ENCODE peak calls at places on chromosomes 3 and 15, in five cellular contexts. U, L, F, J and I are unnamed samples.

GRCh38 chr3:56976666-56977560 is 83.6 kb upstream of the SPATA12 start:
- DNase-seq in L (no peak), J (peak; percentile 71), F (no peak), U (peak; percentile 82), I (no peak)

GRCh38 chr3:159948423-159949140 is 40.1 kb upstream of the IL12A start:
- DNase-seq in F (peak; percentile 33), J (peak; percentile 60), U (no peak), L (no peak), I (no peak)

GRCh38 chr3:105538483-105538882 is 171.8 kb downstream of the ALCAM start:
- DNase-seq in J (no peak), L (no peak), U (no peak), F (peak; percentile 82), I (no peak)

GRCh38 chr15:65639509-65639908 is 17.8 kb downstream of the SLC24A1 start:
- DNase-seq in J (no peak), L (no peak), U (no peak), F (no peak), I (no peak)

GRCh38 chr3:45140392-45140791 is 5.8 kb downstream of the CDCP1 start:
- DNase-seq in F (peak; percentile 86), L (no peak), U (no peak), J (peak; percentile 93), I (no peak)

GRCh38 chr15:41894791-41895463 is 1.1 kb upstream of the SPTBN5 start:
- DNase-seq in U (peak; percentile 97), F (peak; percentile 82), J (peak; percentile 94), L (peak; percentile 44), I (no peak)

GRCh38 chr3:10189557-10190374 is 25.0 kb downstream of the IRAK2 start:
- DNase-seq in L (no peak), J (peak; percentile 81), F (peak; percentile 56), U (peak; percentile 55), I (no peak)

GRCh38 chr15:67067930-67068542 is 2.6 kb downstream of the SMAD3 start:
- DNase-seq in L (no peak), J (peak; percentile 56), U (no peak), F (no peak), I (peak; percentile 63)

GRCh38 chr15:96544162-96544756 is 213.8 kb downstream of the NR2F2 start:
- DNase-seq in U (peak; percentile 15), L (no peak), J (no peak), F (no peak), I (peak; percentile 71)

GRCh38 chr15:96535148-96535547 is 204.6 kb downstream of the NR2F2 start:
- DNase-seq in L (no peak), F (no peak), J (no peak), U (no peak), I (peak; percentile 47)

GRCh38 chr15:96540283-96540682 is 209.8 kb downstream of the NR2F2 start:
- DNase-seq in L (no peak), U (peak; percentile 16), F (no peak), J (no peak), I (no peak)

GRCh38 chr15:96542130-96542770 is 211.8 kb downstream of the NR2F2 start:
- DNase-seq in L (no peak), F (no peak), U (no peak), J (no peak), I (no peak)

DNA sequence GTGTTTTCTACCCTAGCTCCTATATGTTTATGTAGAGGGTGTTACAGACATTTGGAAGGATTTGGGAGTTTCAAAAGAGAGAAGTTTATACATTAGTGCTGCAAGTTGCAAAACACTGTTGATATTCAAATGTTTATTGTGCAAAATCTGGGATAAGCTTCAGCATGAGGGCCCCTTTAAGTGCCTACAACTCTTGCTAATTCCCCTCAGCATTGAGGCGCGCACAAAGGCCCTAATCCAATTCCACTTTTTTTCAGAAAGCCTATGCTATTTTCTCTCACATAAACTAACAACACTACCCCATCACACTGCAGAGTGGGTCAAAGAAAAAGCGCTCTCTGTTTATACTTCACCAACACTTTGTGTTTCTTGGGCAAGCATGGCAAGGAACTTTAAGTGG is 208.0 kb downstream of the NR2F2 start:
- DNase-seq in L (no peak), U (no peak), F (no peak), J (no peak), I (peak; percentile 56)
- H3K9ac ChIP-seq in L (no peak overlapping the region), U (no peak overlapping the region), F (no peak overlapping the region), J (no peak overlapping the region), I (no peak overlapping the region)

GRCh38 chr3:110493752-110494151 is 577.9 kb upstream of the NECTIN3 start:
- DNase-seq in J (no peak), U (no peak), L (no peak), F (no peak), I (no peak)

GRCh38 chr3:110495201-110495927 is 576.3 kb upstream of the NECTIN3 start:
- DNase-seq in F (peak; percentile 22), U (no peak), J (no peak), L (no peak), I (no peak)

GRCh38 chr3:110491413-110491812 is 580.2 kb upstream of the NECTIN3 start:
- DNase-seq in L (no peak), U (no peak), F (no peak), J (no peak), I (no peak)

DNA sequence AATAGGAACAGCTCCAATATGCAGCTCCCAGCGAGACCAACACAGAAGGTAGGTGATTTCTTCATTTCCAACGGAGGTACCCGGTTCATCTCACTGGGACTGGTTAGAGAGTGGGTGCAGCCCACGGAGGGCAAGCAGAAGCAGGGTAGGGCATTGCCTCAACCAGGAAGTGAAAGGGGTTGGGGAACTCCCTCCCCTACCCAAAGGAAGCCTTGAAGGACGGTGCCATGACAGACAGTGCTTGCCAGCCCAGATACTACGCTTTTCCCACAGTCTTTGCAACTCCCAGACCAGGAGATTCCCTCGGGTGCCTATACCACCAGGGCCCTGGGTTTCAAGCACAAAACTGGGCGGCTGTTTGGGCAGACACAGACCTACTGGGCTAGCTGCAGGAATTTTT is 576.9 kb upstream of the NECTIN3 start:
- DNase-seq in J (no peak), L (no peak), U (no peak), F (no peak), I (no peak)
- TF ChIP-seq EZH2phosphoT487 in J (no peak), L (no peak), U (no peak), F (no peak), I (no peak)

DNA sequence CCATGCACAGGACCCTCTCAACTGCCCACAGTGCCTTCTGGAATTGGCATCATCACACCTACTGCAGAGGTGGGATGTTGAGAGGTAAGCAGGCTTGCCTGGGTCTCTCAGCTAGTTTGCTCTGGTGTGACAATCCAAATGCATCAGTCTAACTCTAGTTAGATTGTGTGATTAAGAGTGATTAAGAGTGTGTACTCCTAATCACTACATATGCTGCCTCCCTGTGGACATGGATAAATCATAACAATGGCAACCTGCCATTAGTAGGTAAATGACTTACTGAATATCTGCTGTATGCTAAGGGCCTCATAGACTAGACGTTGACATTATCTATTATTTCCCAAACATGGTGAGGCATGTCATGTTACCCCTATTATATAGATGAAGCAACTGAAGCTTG is 342.1 kb downstream of the OCA2 start:
- DNase-seq in F (no peak), U (no peak), L (no peak), J (no peak), I (no peak)
- H3K9me3 ChIP-seq in F (peaks cover 28% of the 10 kb centered on the region), U (no peaks in the 10 kb centered on the region), L (peaks cover 19% of the 10 kb centered on the region), J (no peaks in the 10 kb centered on the region), I (no peaks in the 10 kb centered on the region)

GRCh38 chr15:88987951-88988671 is 74.9 kb upstream of the MFGE8 start:
- DNase-seq in J (peak; percentile 69), L (no peak), U (no peak), F (peak; percentile 41), I (no peak)
- H3K9ac ChIP-seq in J (no peak overlapping the region), L (no peak overlapping the region), U (no peak overlapping the region), F (no peak overlapping the region), I (no peak overlapping the region)

GRCh38 chr3:46495901-46496456 is 1.8 kb upstream of the RTP3 start:
- DNase-seq in F (peak; percentile 64), L (no peak), J (peak; percentile 90), U (no peak), I (no peak)
- TF ChIP-seq EZH2phosphoT487 in F (no peak), L (no peak), J (no peak), U (no peak), I (no peak)

DNA sequence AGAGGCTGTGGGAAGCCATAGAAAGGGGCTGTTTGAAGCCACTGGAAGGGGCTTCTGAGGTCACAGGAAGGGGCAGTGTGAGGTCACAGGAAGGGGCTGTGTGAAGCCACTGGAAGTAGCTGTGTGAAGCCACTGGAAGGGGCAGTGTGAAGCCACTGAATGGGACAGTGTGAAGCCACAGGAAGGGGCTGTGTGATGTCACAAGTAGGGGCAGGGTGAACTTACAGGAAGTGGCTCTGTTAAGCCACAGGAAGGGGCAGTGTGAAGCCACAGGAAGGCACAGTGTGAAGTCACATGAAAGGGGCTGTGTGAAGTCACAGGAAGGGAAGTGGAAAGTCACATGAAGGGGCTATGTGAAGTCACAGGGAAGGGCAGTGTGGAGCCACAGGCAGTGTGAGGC is 33.1 kb downstream of the GASK1A start:
- DNase-seq in U (no peak), L (no peak), J (no peak), F (no peak), I (no peak)
- H3K9me3 ChIP-seq in U (no peaks in the 10 kb centered on the region), L (no peaks in the 10 kb centered on the region), J (no peaks in the 10 kb centered on the region), F (peaks cover 3% of the 10 kb centered on the region), I (no peaks in the 10 kb centered on the region)

GRCh38 chr3:114056130-114057010 is at the start of the genes CCDC191 and QTRT2:
- DNase-seq in U (peak; percentile 89), J (peak; percentile 100), L (peak; percentile 98), F (peak; percentile 99), I (peak; percentile 100)

GRCh38 chr3:114060906-114061655 is 4.5 kb downstream of the QTRT2 start:
- DNase-seq in U (no peak), L (no peak), J (no peak), F (no peak), I (no peak)

GRCh38 chr3:114057011-114057347 is 442 bp downstream of the QTRT2 start:
- DNase-seq in U (peak; percentile 22), J (no peak), F (no peak), L (no peak), I (no peak)

GRCh38 chr3:114058646-114059045 is 2.1 kb downstream of the QTRT2 start:
- DNase-seq in U (no peak), J (no peak), F (peak; percentile 35), L (no peak), I (no peak)
- H3K9ac ChIP-seq in U (no peak overlapping the region), J (no peak overlapping the region), F (no peak overlapping the region), L (no peak overlapping the region), I (no peak overlapping the region)

GRCh38 chr15:89441295-89441762 is 55.1 kb downstream of the RHCG start:
- DNase-seq in L (no peak), U (peak; percentile 59), F (peak; percentile 11), J (no peak), I (no peak)
- TF ChIP-seq EZH2phosphoT487 in L (no peak), U (no peak), F (no peak), J (no peak), I (no peak)

DNA sequence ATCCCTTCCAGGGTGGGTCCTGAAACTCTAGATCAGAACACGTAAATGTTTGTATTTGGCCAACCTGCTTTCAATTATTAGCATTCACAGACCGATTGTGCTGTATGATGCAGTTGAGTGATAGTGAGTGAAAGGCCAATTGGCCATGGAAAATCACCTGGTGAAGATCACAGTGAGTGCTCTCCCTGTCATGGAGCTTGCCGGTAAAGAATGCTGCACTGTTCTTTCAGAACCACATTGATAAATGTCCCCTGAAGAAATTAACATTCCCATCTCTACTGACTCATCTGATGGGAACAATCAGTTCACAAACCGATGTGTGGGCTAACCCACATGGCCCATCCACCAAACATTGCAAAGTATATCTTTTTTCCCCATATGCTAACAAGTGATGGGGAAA is 324.8 kb upstream of the TBL1XR1 start:
- DNase-seq in L (no peak), J (no peak), U (peak; percentile 28), F (no peak), I (no peak)
- H3K9me3 ChIP-seq in L (no peaks in the 10 kb centered on the region), J (no peaks in the 10 kb centered on the region), U (no peaks in the 10 kb centered on the region), F (no peaks in the 10 kb centered on the region), I (no peaks in the 10 kb centered on the region)